ENCODE peak calls at places on chromosomes 3 and 15, in eight cellular contexts. A is fibroblast of the aortic adventitia; Z is psoas muscle; X is GM20000; W is astrocyte of the spinal cord; H is endothelial cell; R is GM12865; V is CD4-positive, alpha-beta T cell. L is an unnamed sample.

GRCh38 chr3:50190921-50191660 is at the start of gene GNAT1:
- DNase-seq in A (no peak), Z (no peak), X (no peak), W (no peak), H (no peak), R (no peak), V (no peak), L (no peak)

GRCh38 chr3:177146646-177147045 is 50.6 kb downstream of the TBL1XR1 start:
- DNase-seq in A (peak), Z (no peak), X (no peak), W (peak), H (no peak), R (no peak), V (no peak), L (no peak)

GRCh38 chr3:18024715-18025114 is 282.3 kb upstream of the TBC1D5 start:
- DNase-seq in A (no peak), Z (no peak), X (peak), W (no peak), H (no peak), R (no peak), V (no peak), L (no peak)

GRCh38 chr3:106059953-106060517 is 191.2 kb upstream of the CBLB start:
- DNase-seq in A (no peak), Z (no peak), X (no peak), W (no peak), H (no peak), R (no peak), V (no peak), L (no peak)

GRCh38 chr15:33988384-33988783 is 20.1 kb downstream of the CHRM5 start:
- DNase-seq in A (no peak), Z (no peak), X (no peak), W (no peak), H (no peak), R (peak), V (no peak), L (no peak)

GRCh38 chr3:187079090-187080022 is 59.9 kb downstream of the RPL39L start:
- DNase-seq in A (no peak), Z (no peak), X (no peak), W (no peak), H (no peak), R (no peak), V (no peak), L (no peak)

GRCh38 chr15:69666921-69667811 is 214.5 kb downstream of the RPLP1 start:
- DNase-seq in A (no peak), Z (no peak), X (peak), W (no peak), H (no peak), R (peak), V (no peak), L (no peak)

GRCh38 chr15:79164465-79164864 is 73.9 kb upstream of the RASGRF1 start:
- DNase-seq in A (no peak), Z (no peak), X (no peak), W (no peak), H (no peak), R (no peak), V (no peak), L (no peak)

GRCh38 chr3:126375835-126376331 is 18.7 kb upstream of the KLF15 start:
- DNase-seq in A (no peak), Z (peak), X (no peak), W (no peak), H (no peak), R (no peak), V (no peak), L (no peak)

GRCh38 chr3:46881819-46882376 is 4.4 kb downstream of the PTH1R start:
- DNase-seq in A (no peak), Z (no peak), X (no peak), W (no peak), H (no peak), R (no peak), V (no peak), L (no peak)

GRCh38 chr3:48289659-48290058 is 43.8 kb downstream of the SPINK8 start:
- DNase-seq in A (no peak), Z (no peak), X (no peak), W (no peak), H (no peak), R (no peak), V (no peak), L (no peak)

GRCh38 chr3:181326637-181327223 is 337.2 kb upstream of the DNAJC19 start:
- DNase-seq in A (peak), Z (no peak), X (peak), W (peak), H (peak), R (peak), V (no peak), L (no peak)

GRCh38 chr3:138381950-138382715 is 33.8 kb downstream of the MRAS start:
- DNase-seq in A (peak), Z (peak), X (no peak), W (peak), H (no peak), R (no peak), V (no peak), L (no peak)

GRCh38 chr3:66138336-66139234 is 82.2 kb upstream of the SLC25A26 start:
- DNase-seq in A (peak), Z (no peak), X (peak), W (peak), H (peak), R (peak), V (no peak), L (no peak)

GRCh38 chr3:72458365-72458764 is 389.9 kb downstream of the SHQ1 start:
- DNase-seq in A (no peak), Z (no peak), X (no peak), W (no peak), H (no peak), R (no peak), V (no peak), L (no peak)

GRCh38 chr3:109933576-109933975 is 596.2 kb upstream of the DPPA4 start:
- DNase-seq in A (no peak), Z (no peak), X (no peak), W (no peak), H (no peak), R (no peak), V (no peak), L (no peak)

GRCh38 chr3:186506846-186507245 is 37.3 kb downstream of the CRYGS start:
- DNase-seq in A (no peak), Z (no peak), X (no peak), W (peak), H (no peak), R (no peak), V (no peak), L (no peak)

DNA sequence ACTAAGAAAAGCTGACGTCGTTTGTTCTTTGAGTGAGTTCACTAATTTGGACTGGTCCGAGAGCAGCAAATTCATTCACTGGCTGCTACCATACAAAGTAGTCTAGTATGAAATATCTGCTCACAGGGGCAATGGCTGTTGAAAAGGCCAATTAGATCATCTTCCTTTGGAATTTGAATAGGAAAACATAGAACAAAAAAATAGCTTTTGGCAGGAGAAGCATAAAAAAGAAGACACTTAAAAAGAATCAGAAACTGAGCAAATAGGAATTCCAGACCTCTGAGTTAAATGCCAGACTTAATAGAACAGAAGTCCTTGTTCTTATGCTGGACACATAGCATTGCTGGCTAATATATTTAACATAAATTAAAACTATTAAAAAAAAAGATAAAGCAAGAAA is 159.3 kb downstream of the IL1RAP start:
- DNase-seq in A (peak), Z (no peak), X (no peak), W (peak), H (no peak), R (no peak), V (no peak), L (no peak)
- TF ChIP-seq CTCF in A (no peak), Z (no peak), X (no peak), W (no peak), H (no peak), R (no peak), V (no peak), L (no peak)

DNA sequence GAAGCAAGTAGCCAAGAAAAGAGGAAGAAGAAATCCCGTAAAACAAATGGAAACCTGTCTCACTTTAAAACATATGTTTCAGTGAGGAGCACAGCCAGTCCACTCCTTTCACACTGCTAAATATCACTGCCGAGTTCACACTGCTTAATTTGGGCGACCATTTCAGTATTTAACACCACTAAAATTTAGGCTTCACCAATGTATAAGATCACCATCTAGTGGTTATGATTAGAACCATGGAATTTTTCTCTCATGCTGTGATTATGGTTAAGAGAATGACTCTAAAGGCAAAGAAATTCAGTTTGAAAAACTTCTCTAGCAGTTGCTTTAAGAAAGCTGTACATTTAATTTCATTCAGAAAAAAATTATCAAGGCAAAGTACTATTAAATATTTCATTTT is 16.6 kb downstream of the SLC4A7 start:
- DNase-seq in A (peak), Z (no peak), X (peak), W (peak), H (no peak), R (peak), V (no peak), L (no peak)
- TF ChIP-seq CTCF in A (peak), Z (peak), X (peak), W (peak), H (peak), R (peak), V (peak), L (peak)

GRCh38 chr15:59172289-59172901 is 34.2 kb upstream of the LDHAL6B start:
- DNase-seq in A (no peak), Z (no peak), X (no peak), W (no peak), H (no peak), R (no peak), V (no peak), L (no peak)
- TF ChIP-seq CTCF in A (peak), Z (no peak), X (no peak), W (peak), H (no peak), R (no peak), V (no peak), L (no peak)

DNA sequence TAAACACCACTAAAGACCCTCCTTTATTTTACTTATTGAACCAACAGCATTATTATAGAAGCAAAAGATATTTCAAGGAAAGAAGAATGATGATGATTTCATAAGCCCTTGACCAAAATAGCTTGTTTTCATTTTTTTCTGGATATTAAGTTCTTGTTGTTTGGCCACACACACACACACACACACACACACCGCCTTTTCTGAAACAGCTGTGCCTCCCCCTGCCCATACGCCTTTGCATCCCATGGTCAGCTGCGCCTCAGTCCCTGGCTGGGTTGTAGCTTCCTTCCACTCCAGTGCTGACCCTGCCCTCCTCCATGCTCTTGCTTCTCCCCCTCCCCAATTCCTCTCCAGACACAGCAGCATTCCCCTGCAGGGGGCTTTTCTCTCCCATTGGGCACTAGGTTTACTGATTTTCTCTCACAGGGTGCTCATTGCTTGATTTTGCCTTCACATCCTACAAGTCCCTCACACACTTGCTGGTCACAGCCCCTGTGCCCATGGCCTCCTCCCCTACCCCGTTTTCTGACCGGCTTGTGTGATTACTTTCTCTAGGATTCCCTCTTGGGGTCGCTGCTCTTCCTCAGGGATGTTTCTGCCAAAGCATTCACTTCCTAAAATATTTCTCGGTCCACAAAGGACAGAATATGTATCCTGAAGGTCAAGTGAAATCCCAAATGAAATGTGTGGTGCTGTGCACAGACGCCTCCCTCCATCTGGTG is 18.4 kb downstream of the MESP1 start:
- DNase-seq in A (no peak), Z (no peak), X (no peak), W (no peak), H (no peak), R (no peak), V (no peak), L (no peak)
- TF ChIP-seq CTCF in A (no peak), Z (no peak), X (no peak), W (no peak), H (no peak), R (no peak), V (no peak), L (no peak)

L was measured in natural killer cell.